ENCODE peak calls at places on chromosome 20, in six cellular contexts. One of them, this sample, is unnamed.

GRCh38 chr20:4067600-4068261 is 52.4 kb upstream of the RNF24 start:
- DNase-seq in NCI-H2081: no peak
- DNase-seq in activated CD4-positive, CD25-positive, alpha-beta regulatory T cell: no peak
- DNase-seq in NCI-H446: no peak
- DNase-seq in heart left ventricle: no peak
- DNase-seq in occipital lobe: no peak
- DNase-seq in this sample: no peak

GRCh38 chr20:17504898-17505663 is 26.1 kb downstream of the BFSP1 start:
- DNase-seq in activated CD4-positive, CD25-positive, alpha-beta regulatory T cell: no peak
- DNase-seq in heart left ventricle: peak
- DNase-seq in NCI-H2081: peak
- DNase-seq in occipital lobe: no peak
- DNase-seq in NCI-H446: peak
- DNase-seq in this sample: peak

GRCh38 chr20:49775229-49775693 is 37.4 kb upstream of the SLC9A8 start:
- DNase-seq in NCI-H446: no peak
- DNase-seq in activated CD4-positive, CD25-positive, alpha-beta regulatory T cell: no peak
- DNase-seq in occipital lobe: no peak
- DNase-seq in heart left ventricle: no peak
- DNase-seq in NCI-H2081: no peak
- DNase-seq in this sample: no peak

GRCh38 chr20:49928411-49929141 is 7.6 kb upstream of the RNF114 start:
- DNase-seq in NCI-H2081: peak
- DNase-seq in NCI-H446: peak
- DNase-seq in activated CD4-positive, CD25-positive, alpha-beta regulatory T cell: peak
- DNase-seq in heart left ventricle: peak
- DNase-seq in occipital lobe: peak
- DNase-seq in this sample: peak

GRCh38 chr20:56411759-56412472 is at the start of gene CASS4:
- DNase-seq in occipital lobe: no peak
- DNase-seq in heart left ventricle: peak
- DNase-seq in NCI-H446: no peak
- DNase-seq in activated CD4-positive, CD25-positive, alpha-beta regulatory T cell: no peak
- DNase-seq in NCI-H2081: no peak
- DNase-seq in this sample: peak

GRCh38 chr20:50163570-50164317 is 10.2 kb upstream of the PEDS1 start:
- DNase-seq in heart left ventricle: no peak
- DNase-seq in activated CD4-positive, CD25-positive, alpha-beta regulatory T cell: no peak
- DNase-seq in occipital lobe: no peak
- DNase-seq in NCI-H2081: no peak
- DNase-seq in NCI-H446: no peak
- DNase-seq in this sample: no peak

GRCh38 chr20:48983423-48984400 is 62.2 kb downstream of the ARFGEF2 start:
- DNase-seq in occipital lobe: no peak
- DNase-seq in NCI-H2081: no peak
- DNase-seq in heart left ventricle: peak
- DNase-seq in NCI-H446: no peak
- DNase-seq in activated CD4-positive, CD25-positive, alpha-beta regulatory T cell: no peak
- DNase-seq in this sample: no peak

GRCh38 chr20:6999381-6999780 is 231.9 kb downstream of the BMP2 start:
- DNase-seq in heart left ventricle: no peak
- DNase-seq in occipital lobe: no peak
- DNase-seq in activated CD4-positive, CD25-positive, alpha-beta regulatory T cell: no peak
- DNase-seq in NCI-H2081: no peak
- DNase-seq in NCI-H446: no peak
- DNase-seq in this sample: no peak

GRCh38 chr20:18506744-18507143 is 996 bp upstream of the SEC23B start:
- DNase-seq in heart left ventricle: no peak
- DNase-seq in NCI-H446: no peak
- DNase-seq in NCI-H2081: no peak
- DNase-seq in activated CD4-positive, CD25-positive, alpha-beta regulatory T cell: no peak
- DNase-seq in occipital lobe: no peak
- DNase-seq in this sample: no peak

This sample was measured in right lobe of liver.